ENCODE peak calls at places on chromosome 15, in ten cellular contexts. X is heart left ventricle, E is body of pancreas, R is lower leg skin, M is K562, K is adrenal gland, U is GM12891, B is breast epithelium, S is stomach, O is Peyer's patch. N is an unnamed sample.

GRCh38 chr15:94080416-94080815 is 150.9 kb upstream of the MCTP2 start:
- DNase-seq in X (peak; percentile 80), E (peak; percentile 13), R (no peak), M (no peak), K (no peak), U (no peak), B (no peak), S (no peak), O (no peak), N (peak; percentile 40)

GRCh38 chr15:100372695-100373036 is 30.9 kb upstream of the ADAMTS17 start:
- DNase-seq in X (no peak), E (peak; percentile 19), R (peak; percentile 86), M (no peak), K (peak; percentile 51), U (no peak), B (no peak), S (no peak), O (no peak), N (no peak)

GRCh38 chr15:44788748-44789147 is 52.4 kb downstream of the TRIM69 start:
- DNase-seq in X (no peak), E (no peak), R (no peak), M (no peak), K (no peak), U (no peak), B (no peak), S (no peak), O (no peak), N (no peak)

GRCh38 chr15:56765252-56765651 is 31.9 kb upstream of the ZNF280D start:
- DNase-seq in X (no peak), E (no peak), R (no peak), M (no peak), K (no peak), U (no peak), B (no peak), S (no peak), O (no peak), N (no peak)

GRCh38 chr15:79007066-79007465 is 62.2 kb upstream of the CTSH start:
- DNase-seq in X (peak; percentile 78), E (peak; percentile 78), R (no peak), M (peak; percentile 85), K (no peak), U (no peak), B (no peak), S (peak; percentile 63), O (peak; percentile 61), N (no peak)

GRCh38 chr15:70289191-70289955 is 191.7 kb upstream of the TLE3 start:
- DNase-seq in X (no peak), E (peak; percentile 64), R (peak; percentile 85), M (no peak), K (no peak), U (no peak), B (peak; percentile 90), S (peak; percentile 87), O (peak; percentile 39), N (no peak)

GRCh38 chr15:73965094-73965729 is 26.9 kb downstream of the STOML1 start:
- DNase-seq in X (no peak), E (no peak), R (peak; percentile 79), M (no peak), K (peak; percentile 12), U (no peak), B (no peak), S (no peak), O (peak; percentile 52), N (no peak)

GRCh38 chr15:70902105-70902504 is 9.5 kb downstream of the LRRC49 start:
- DNase-seq in X (no peak), E (no peak), R (no peak), M (no peak), K (no peak), U (no peak), B (no peak), S (no peak), O (no peak), N (no peak)

GRCh38 chr15:56496635-56497034 is 31.7 kb upstream of the MNS1 start:
- DNase-seq in X (no peak), E (peak; percentile 57), R (no peak), M (peak; percentile 69), K (no peak), U (peak; percentile 22), B (no peak), S (no peak), O (no peak), N (peak; percentile 21)

GRCh38 chr15:28107111-28107893 is 8.2 kb upstream of the OCA2 start:
- DNase-seq in X (no peak), E (no peak), R (peak; percentile 86), M (no peak), K (no peak), U (peak; percentile 45), B (no peak), S (no peak), O (peak; percentile 39), N (no peak)

GRCh38 chr15:72616491-72617210 is 37.8 kb upstream of the GOLGA6B start:
- DNase-seq in X (no peak), E (no peak), R (no peak), M (no peak), K (no peak), U (no peak), B (no peak), S (no peak), O (no peak), N (no peak)

GRCh38 chr15:68821190-68821897 is 649 bp upstream of the ANP32A start:
- DNase-seq in X (no peak), E (peak; percentile 13), R (peak; percentile 88), M (peak; percentile 38), K (no peak), U (no peak), B (no peak), S (no peak), O (no peak), N (peak; percentile 19)

GRCh38 chr15:47897525-47897924 is 180.2 kb downstream of the SEMA6D start:
- DNase-seq in X (no peak), E (no peak), R (no peak), M (no peak), K (no peak), U (no peak), B (no peak), S (no peak), O (no peak), N (no peak)

GRCh38 chr15:35627696-35628095 is 81.7 kb upstream of the DPH6 start:
- DNase-seq in X (no peak), E (no peak), R (no peak), M (no peak), K (no peak), U (no peak), B (no peak), S (no peak), O (no peak), N (no peak)

GRCh38 chr15:80275946-80276345 is 23.9 kb upstream of the CTXND1 start:
- DNase-seq in X (no peak), E (no peak), R (no peak), M (no peak), K (no peak), U (no peak), B (no peak), S (no peak), O (no peak), N (peak; percentile 13)
- TF ChIP-seq POLR2A in X (no peak), E (no peak), R (no peak), M (no peak), K (no peak), U (no peak), B (no peak), S (no peak), O (no peak), N (no peak)

GRCh38 chr15:64807051-64807749 is 18.2 kb downstream of the PIF1 start:
- DNase-seq in X (no peak), E (no peak), R (no peak), M (no peak), K (no peak), U (no peak), B (no peak), S (no peak), O (no peak), N (no peak)
- TF ChIP-seq POLR2A in X (no peak), E (no peak), R (no peak), M (no peak), K (no peak), U (no peak), B (no peak), S (no peak), O (no peak), N (no peak)

GRCh38 chr15:25933456-25934158 is 70.5 kb upstream of the ATP10A start:
- DNase-seq in X (peak; percentile 72), E (peak; percentile 67), R (peak; percentile 92), M (peak; percentile 42), K (peak; percentile 73), U (no peak), B (peak; percentile 65), S (peak; percentile 61), O (no peak), N (no peak)
- TF ChIP-seq POLR2A in X (no peak), E (no peak), R (no peak), M (no peak), K (no peak), U (no peak), B (no peak), S (no peak), O (no peak), N (no peak)

GRCh38 chr15:39266882-39267281 is 314.0 kb upstream of the THBS1 start:
- DNase-seq in X (no peak), E (no peak), R (no peak), M (no peak), K (no peak), U (no peak), B (no peak), S (no peak), O (no peak), N (no peak)
- TF ChIP-seq POLR2A in X (no peak), E (no peak), R (no peak), M (no peak), K (no peak), U (no peak), B (no peak), S (no peak), O (no peak), N (no peak)

DNA sequence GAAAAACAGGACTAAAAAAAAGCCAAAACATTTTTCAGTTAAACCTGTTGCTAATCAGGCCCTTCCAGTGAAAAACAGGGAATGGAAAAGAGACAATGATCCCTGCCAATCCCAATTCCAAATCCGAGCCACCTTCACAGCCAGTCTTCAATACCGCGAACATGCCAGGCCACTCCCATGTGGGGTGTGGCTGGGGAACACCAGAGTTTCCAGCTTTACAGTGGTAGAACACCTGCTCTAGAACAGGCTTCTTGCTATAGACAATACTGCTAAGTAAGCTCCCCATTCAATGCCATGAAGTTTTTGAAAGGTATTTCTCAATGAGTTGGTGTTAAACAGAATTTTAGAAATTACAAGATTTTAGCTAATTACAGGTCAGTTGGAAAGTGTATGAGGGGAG is 228.3 kb downstream of the ATP8B4 start:
- DNase-seq in X (no peak), E (no peak), R (no peak), M (no peak), K (no peak), U (no peak), B (no peak), S (no peak), O (no peak), N (no peak)
- TF ChIP-seq POLR2A in X (no peak), E (no peak), R (no peak), M (no peak), K (no peak), U (no peak), B (no peak), S (no peak), O (no peak), N (no peak)

GRCh38 chr15:89912145-89912673 is 543 bp downstream of the ARPIN start:
- DNase-seq in X (peak; percentile 61), E (peak; percentile 54), R (peak; percentile 92), M (no peak), K (peak; percentile 24), U (no peak), B (no peak), S (peak; percentile 49), O (peak; percentile 80), N (peak; percentile 19)
- TF ChIP-seq POLR2A in X (no peak), E (peak; percentile 69), R (no peak), M (no peak), K (no peak), U (no peak), B (no peak), S (no peak), O (peak; percentile 50), N (no peak)

GRCh38 chr15:90231028-90232017 is 2.4 kb downstream of the CIB1 start:
- DNase-seq in X (no peak), E (peak; percentile 68), R (no peak), M (no peak), K (peak; percentile 79), U (peak; percentile 80), B (no peak), S (peak; percentile 70), O (peak; percentile 61), N (no peak)
- TF ChIP-seq POLR2A in X (no peak), E (peak; percentile 13), R (no peak), M (no peak), K (peak; percentile 57), U (no peak), B (no peak), S (no peak), O (no peak), N (no peak)